ENCODE peak calls at places on chromosomes 6 and 20, in four cellular contexts. One of them, this sample, is unnamed.

GRCh38 chr6:52574709-52575489 is 2.0 kb downstream of the TRAM2 start:
- DNase-seq in T follicular helper cell: peak
- DNase-seq in stimulated activated CD4-positive, alpha-beta T cell treated with anti-CD3 and anti-CD28 coated beads, Interleukin-4, amount 100 ng/mL, for 48 hours: peak
- DNase-seq in RPMI8226: peak
- DNase-seq in this sample: peak

GRCh38 chr6:45423111-45423900 is 45.6 kb upstream of the SUPT3H start:
- DNase-seq in stimulated activated CD4-positive, alpha-beta T cell treated with anti-CD3 and anti-CD28 coated beads, Interleukin-4, amount 100 ng/mL, for 48 hours: peak
- DNase-seq in RPMI8226: no peak
- DNase-seq in T follicular helper cell: no peak
- DNase-seq in this sample: peak

GRCh38 chr6:99446076-99446475 is 21.0 kb upstream of the PNISR start:
- DNase-seq in RPMI8226: no peak
- DNase-seq in T follicular helper cell: no peak
- DNase-seq in stimulated activated CD4-positive, alpha-beta T cell treated with anti-CD3 and anti-CD28 coated beads, Interleukin-4, amount 100 ng/mL, for 48 hours: no peak
- DNase-seq in this sample: no peak

GRCh38 chr20:831956-832355 is 1.6 kb upstream of the FAM110A start:
- DNase-seq in T follicular helper cell: no peak
- DNase-seq in stimulated activated CD4-positive, alpha-beta T cell treated with anti-CD3 and anti-CD28 coated beads, Interleukin-4, amount 100 ng/mL, for 48 hours: no peak
- DNase-seq in RPMI8226: no peak
- DNase-seq in this sample: no peak

GRCh38 chr6:123658848-123659247 is 22.1 kb upstream of the TRDN start:
- DNase-seq in RPMI8226: no peak
- DNase-seq in stimulated activated CD4-positive, alpha-beta T cell treated with anti-CD3 and anti-CD28 coated beads, Interleukin-4, amount 100 ng/mL, for 48 hours: no peak
- DNase-seq in T follicular helper cell: no peak
- DNase-seq in this sample: no peak

GRCh38 chr20:37323985-37324384 is 22.0 kb upstream of the SRC start:
- DNase-seq in T follicular helper cell: no peak
- DNase-seq in stimulated activated CD4-positive, alpha-beta T cell treated with anti-CD3 and anti-CD28 coated beads, Interleukin-4, amount 100 ng/mL, for 48 hours: no peak
- DNase-seq in RPMI8226: no peak
- DNase-seq in this sample: no peak

GRCh38 chr6:146286976-146287375 is 256.7 kb upstream of the RAB32 start:
- DNase-seq in RPMI8226: no peak
- DNase-seq in stimulated activated CD4-positive, alpha-beta T cell treated with anti-CD3 and anti-CD28 coated beads, Interleukin-4, amount 100 ng/mL, for 48 hours: no peak
- DNase-seq in T follicular helper cell: no peak
- DNase-seq in this sample: no peak

GRCh38 chr6:52725530-52726192 is 37.6 kb downstream of the GSTA2 start:
- DNase-seq in stimulated activated CD4-positive, alpha-beta T cell treated with anti-CD3 and anti-CD28 coated beads, Interleukin-4, amount 100 ng/mL, for 48 hours: no peak
- DNase-seq in T follicular helper cell: no peak
- DNase-seq in RPMI8226: peak
- DNase-seq in this sample: no peak

GRCh38 chr6:134564705-134565104 is 246.8 kb upstream of the SGK1 start:
- DNase-seq in stimulated activated CD4-positive, alpha-beta T cell treated with anti-CD3 and anti-CD28 coated beads, Interleukin-4, amount 100 ng/mL, for 48 hours: no peak
- DNase-seq in RPMI8226: no peak
- DNase-seq in T follicular helper cell: no peak
- DNase-seq in this sample: no peak

GRCh38 chr6:18386302-18386976 is 711 bp upstream of the RNF144B start:
- DNase-seq in RPMI8226: no peak
- DNase-seq in stimulated activated CD4-positive, alpha-beta T cell treated with anti-CD3 and anti-CD28 coated beads, Interleukin-4, amount 100 ng/mL, for 48 hours: no peak
- DNase-seq in T follicular helper cell: no peak
- DNase-seq in this sample: no peak

GRCh38 chr6:105648276-105648675 is 245.4 kb upstream of the PREP start:
- DNase-seq in stimulated activated CD4-positive, alpha-beta T cell treated with anti-CD3 and anti-CD28 coated beads, Interleukin-4, amount 100 ng/mL, for 48 hours: no peak
- DNase-seq in RPMI8226: no peak
- DNase-seq in T follicular helper cell: no peak
- DNase-seq in this sample: no peak

GRCh38 chr20:22430746-22431168 is 153.6 kb downstream of the FOXA2 start:
- DNase-seq in stimulated activated CD4-positive, alpha-beta T cell treated with anti-CD3 and anti-CD28 coated beads, Interleukin-4, amount 100 ng/mL, for 48 hours: no peak
- DNase-seq in RPMI8226: no peak
- DNase-seq in T follicular helper cell: no peak
- DNase-seq in this sample: no peak

GRCh38 chr6:98627129-98627775 is 207.1 kb upstream of the POU3F2 start:
- DNase-seq in stimulated activated CD4-positive, alpha-beta T cell treated with anti-CD3 and anti-CD28 coated beads, Interleukin-4, amount 100 ng/mL, for 48 hours: no peak
- DNase-seq in T follicular helper cell: no peak
- DNase-seq in RPMI8226: no peak
- DNase-seq in this sample: no peak

GRCh38 chr20:17680128-17680835 is 1.8 kb downstream of the RRBP1 start:
- DNase-seq in RPMI8226: peak
- DNase-seq in stimulated activated CD4-positive, alpha-beta T cell treated with anti-CD3 and anti-CD28 coated beads, Interleukin-4, amount 100 ng/mL, for 48 hours: no peak
- DNase-seq in T follicular helper cell: no peak
- DNase-seq in this sample: no peak

GRCh38 chr6:141551318-141551717 is 581.4 kb upstream of the GJE1 start:
- DNase-seq in stimulated activated CD4-positive, alpha-beta T cell treated with anti-CD3 and anti-CD28 coated beads, Interleukin-4, amount 100 ng/mL, for 48 hours: no peak
- DNase-seq in T follicular helper cell: no peak
- DNase-seq in RPMI8226: no peak
- DNase-seq in this sample: no peak

GRCh38 chr6:43627008-43627825 is 1.8 kb downstream of the GTPBP2 start:
- DNase-seq in T follicular helper cell: no peak
- DNase-seq in RPMI8226: peak
- DNase-seq in stimulated activated CD4-positive, alpha-beta T cell treated with anti-CD3 and anti-CD28 coated beads, Interleukin-4, amount 100 ng/mL, for 48 hours: no peak
- DNase-seq in this sample: no peak

GRCh38 chr6:42564496-42564890 is 664 bp downstream of the UBR2 start:
- DNase-seq in stimulated activated CD4-positive, alpha-beta T cell treated with anti-CD3 and anti-CD28 coated beads, Interleukin-4, amount 100 ng/mL, for 48 hours: no peak
- DNase-seq in RPMI8226: peak
- DNase-seq in T follicular helper cell: no peak
- DNase-seq in this sample: peak

GRCh38 chr20:45853484-45853883 is 3.7 kb downstream of the ACOT8 start:
- DNase-seq in stimulated activated CD4-positive, alpha-beta T cell treated with anti-CD3 and anti-CD28 coated beads, Interleukin-4, amount 100 ng/mL, for 48 hours: no peak
- DNase-seq in RPMI8226: no peak
- DNase-seq in T follicular helper cell: no peak
- DNase-seq in this sample: no peak

GRCh38 chr20:34964486-34964885 is 8.8 kb downstream of the MYH7B start:
- DNase-seq in RPMI8226: no peak
- DNase-seq in stimulated activated CD4-positive, alpha-beta T cell treated with anti-CD3 and anti-CD28 coated beads, Interleukin-4, amount 100 ng/mL, for 48 hours: no peak
- DNase-seq in T follicular helper cell: no peak
- DNase-seq in this sample: no peak

GRCh38 chr6:34531580-34532201 is 24.4 kb downstream of the SPDEF start:
- DNase-seq in RPMI8226: no peak
- DNase-seq in stimulated activated CD4-positive, alpha-beta T cell treated with anti-CD3 and anti-CD28 coated beads, Interleukin-4, amount 100 ng/mL, for 48 hours: no peak
- DNase-seq in T follicular helper cell: no peak
- DNase-seq in this sample: peak

GRCh38 chr6:141667580-141668309 is 465.0 kb upstream of the GJE1 start:
- DNase-seq in stimulated activated CD4-positive, alpha-beta T cell treated with anti-CD3 and anti-CD28 coated beads, Interleukin-4, amount 100 ng/mL, for 48 hours: no peak
- DNase-seq in T follicular helper cell: no peak
- DNase-seq in RPMI8226: no peak
- DNase-seq in this sample: no peak

GRCh38 chr6:53984163-53984562 is 127.1 kb upstream of the MLIP start:
- DNase-seq in RPMI8226: no peak
- DNase-seq in T follicular helper cell: no peak
- DNase-seq in stimulated activated CD4-positive, alpha-beta T cell treated with anti-CD3 and anti-CD28 coated beads, Interleukin-4, amount 100 ng/mL, for 48 hours: no peak
- DNase-seq in this sample: no peak